ENCODE peak calls at places on chromosome 7, in six cellular contexts. E is psoas muscle, R is AG10803, S is colonic mucosa, U is OCI-LY7, A is spleen. T is an unnamed sample.

GRCh38 chr7:92949748-92950147 is 113.4 kb upstream of the CDK6 start:
- DNase-seq in E (no peak), R (no peak), S (peak), U (no peak), A (no peak), T (no peak)

GRCh38 chr7:47407821-47408674 is 173.9 kb downstream of the TNS3 start:
- DNase-seq in E (no peak), R (no peak), S (no peak), U (no peak), A (peak), T (no peak)

GRCh38 chr7:28787116-28787515 is 171.0 kb downstream of the TRIL start:
- DNase-seq in E (no peak), R (no peak), S (no peak), U (peak), A (no peak), T (no peak)

GRCh38 chr7:128322040-128322643 is 21.6 kb downstream of the RBM28 start:
- DNase-seq in E (no peak), R (peak), S (no peak), U (peak), A (no peak), T (peak)

GRCh38 chr7:151025924-151026671 is 1.8 kb upstream of the ATG9B start:
- DNase-seq in E (no peak), R (peak), S (no peak), U (no peak), A (no peak), T (no peak)

GRCh38 chr7:155517969-155518368 is 28.4 kb downstream of the CNPY1 start:
- DNase-seq in E (no peak), R (no peak), S (no peak), U (no peak), A (no peak), T (no peak)

GRCh38 chr7:105656922-105657521 is 75.7 kb upstream of the EFCAB10 start:
- DNase-seq in E (no peak), R (no peak), S (peak), U (peak), A (no peak), T (no peak)

GRCh38 chr7:147400221-147400689 is 1190.3 kb upstream of the C7orf33 start:
- DNase-seq in E (no peak), R (peak), S (no peak), U (no peak), A (no peak), T (peak)

GRCh38 chr7:37728747-37729146 is 45.2 kb downstream of the GPR141 start:
- DNase-seq in E (no peak), R (no peak), S (no peak), U (no peak), A (no peak), T (no peak)

GRCh38 chr7:95730493-95731280 is 41.7 kb upstream of the DYNC1I1 start:
- DNase-seq in E (no peak), R (no peak), S (no peak), U (no peak), A (no peak), T (no peak)

GRCh38 chr7:1056006-1056784 is 11.8 kb downstream of the GPR146 start:
- DNase-seq in E (no peak), R (no peak), S (no peak), U (peak), A (peak), T (no peak)

GRCh38 chr7:155234950-155235789 is 62.5 kb upstream of the INSIG1 start:
- DNase-seq in E (no peak), R (no peak), S (no peak), U (no peak), A (peak), T (no peak)

DNA sequence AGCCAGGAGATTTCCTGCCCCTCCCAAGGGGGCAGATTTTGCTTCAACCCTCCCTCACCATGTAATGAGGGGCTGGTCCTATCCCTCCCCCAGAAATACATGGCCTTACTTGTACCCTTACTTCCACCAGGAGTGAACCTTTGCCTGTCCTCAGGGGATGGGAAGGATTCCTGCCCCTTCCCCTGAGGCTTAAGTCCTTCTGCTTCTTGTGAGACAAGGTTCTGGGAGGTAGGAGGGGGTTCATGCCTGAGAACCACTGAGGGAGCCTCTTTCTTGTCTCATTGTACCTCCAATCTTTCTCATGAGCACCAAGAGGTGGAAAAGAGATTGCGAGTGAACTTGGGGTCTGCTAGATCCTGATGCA is 19.5 kb upstream of the MUC3A start:
- DNase-seq in E (no peak), R (no peak), S (no peak), U (no peak), A (no peak), T (no peak)
- H3K4me3 ChIP-seq in E (no peak), R (no peak), S (no peak), U (no peak), A (no peak), T (no peak)

GRCh38 chr7:57305192-57305748 is 144.7 kb upstream of the ZNF716 start:
- DNase-seq in E (no peak), R (no peak), S (no peak), U (peak), A (peak), T (no peak)
- TF ChIP-seq CTCF in E (peak), R (no peak), S (no peak), U (peak), A (peak), T (no peak)

GRCh38 chr7:102282465-102283362 is 4.0 kb upstream of the SH2B2 start:
- DNase-seq in E (no peak), R (no peak), S (no peak), U (no peak), A (no peak), T (no peak)

GRCh38 chr7:102283477-102284189 is 3.0 kb upstream of the SH2B2 start:
- DNase-seq in E (no peak), R (no peak), S (no peak), U (no peak), A (no peak), T (no peak)

GRCh38 chr7:102284891-102285540 is 1.7 kb upstream of the SH2B2 start:
- DNase-seq in E (peak), R (no peak), S (peak), U (peak), A (peak), T (no peak)

GRCh38 chr7:102285541-102286236 is 979 bp upstream of the SH2B2 start:
- DNase-seq in E (no peak), R (no peak), S (no peak), U (no peak), A (no peak), T (no peak)

GRCh38 chr7:102284399-102284798 is 2.3 kb upstream of the SH2B2 start:
- DNase-seq in E (no peak), R (no peak), S (no peak), U (no peak), A (no peak), T (no peak)
- H3K4me3 ChIP-seq in E (no peak), R (no peak), S (no peak), U (peak), A (no peak), T (no peak)

GRCh38 chr7:117993377-117994003 is 120.2 kb upstream of the CTTNBP2 start:
- DNase-seq in E (no peak), R (no peak), S (no peak), U (peak), A (no peak), T (peak)
- TF ChIP-seq CTCF in E (no peak), R (peak), S (peak), U (peak), A (peak), T (peak)